ENCODE peak calls at places on chromosomes 1 and 21, in six cellular contexts. One of them, this sample, is unnamed.

GRCh38 chr21:40516336-40516735 is 330.6 kb downstream of the DSCAM start:
- DNase-seq in HEK293T: no peak
- DNase-seq in sigmoid colon: no peak
- DNase-seq in NCI-H2171 treated with DMSO at 0.1 percent for 48 hours: no peak
- DNase-seq in Caco-2: no peak
- DNase-seq in NCI-H524: no peak
- DNase-seq in this sample: peak

GRCh38 chr1:33143181-33143580 is 38.7 kb downstream of the TRIM62 start:
- DNase-seq in HEK293T: no peak
- DNase-seq in Caco-2: no peak
- DNase-seq in sigmoid colon: no peak
- DNase-seq in NCI-H2171 treated with DMSO at 0.1 percent for 48 hours: no peak
- DNase-seq in NCI-H524: no peak
- DNase-seq in this sample: no peak

GRCh38 chr1:16354619-16355018 is 2.3 kb upstream of the FBXO42 start:
- DNase-seq in NCI-H2171 treated with DMSO at 0.1 percent for 48 hours: no peak
- DNase-seq in HEK293T: no peak
- DNase-seq in Caco-2: no peak
- DNase-seq in NCI-H524: no peak
- DNase-seq in sigmoid colon: peak
- DNase-seq in this sample: no peak

GRCh38 chr1:94522304-94522703 is 19.3 kb downstream of the F3 start:
- DNase-seq in Caco-2: no peak
- DNase-seq in NCI-H2171 treated with DMSO at 0.1 percent for 48 hours: peak
- DNase-seq in sigmoid colon: no peak
- DNase-seq in NCI-H524: no peak
- DNase-seq in HEK293T: no peak
- DNase-seq in this sample: peak

GRCh38 chr1:59232209-59232608 is 64.7 kb upstream of the FGGY start:
- DNase-seq in HEK293T: no peak
- DNase-seq in sigmoid colon: no peak
- DNase-seq in NCI-H524: no peak
- DNase-seq in Caco-2: no peak
- DNase-seq in NCI-H2171 treated with DMSO at 0.1 percent for 48 hours: peak
- DNase-seq in this sample: no peak

GRCh38 chr1:6491480-6491962 is at the start of gene PLEKHG5:
- DNase-seq in NCI-H2171 treated with DMSO at 0.1 percent for 48 hours: no peak
- DNase-seq in NCI-H524: no peak
- DNase-seq in sigmoid colon: no peak
- DNase-seq in HEK293T: no peak
- DNase-seq in Caco-2: no peak
- DNase-seq in this sample: no peak

GRCh38 chr1:41452704-41453350 is 31.7 kb downstream of the EDN2 start:
- DNase-seq in HEK293T: no peak
- DNase-seq in NCI-H2171 treated with DMSO at 0.1 percent for 48 hours: no peak
- DNase-seq in Caco-2: no peak
- DNase-seq in NCI-H524: no peak
- DNase-seq in sigmoid colon: no peak
- DNase-seq in this sample: no peak

GRCh38 chr1:209249785-209250441 is 333.6 kb upstream of the CAMK1G start:
- DNase-seq in NCI-H524: no peak
- DNase-seq in Caco-2: no peak
- DNase-seq in NCI-H2171 treated with DMSO at 0.1 percent for 48 hours: peak
- DNase-seq in HEK293T: no peak
- DNase-seq in sigmoid colon: no peak
- DNase-seq in this sample: no peak

GRCh38 chr1:170586321-170586855 is 54.4 kb downstream of the GORAB start:
- DNase-seq in NCI-H2171 treated with DMSO at 0.1 percent for 48 hours: no peak
- DNase-seq in Caco-2: no peak
- DNase-seq in HEK293T: no peak
- DNase-seq in NCI-H524: no peak
- DNase-seq in sigmoid colon: peak
- DNase-seq in this sample: no peak

GRCh38 chr1:244713329-244713728 is 60.4 kb downstream of the DESI2 start:
- DNase-seq in NCI-H524: no peak
- DNase-seq in NCI-H2171 treated with DMSO at 0.1 percent for 48 hours: no peak
- DNase-seq in sigmoid colon: no peak
- DNase-seq in HEK293T: no peak
- DNase-seq in Caco-2: no peak
- DNase-seq in this sample: no peak